ENCODE peak calls at places on chromosomes 7 and 10, in eight cellular contexts. Z, E, J, S, B, K, O and W are unnamed samples.

GRCh38 chr10:45181483-45181882 is 133.9 kb downstream of the OR13A1 start:
- DNase-seq in B (no peak), J (peak; percentile 23), S (no peak), K (no peak), O (no peak), E (no peak), Z (no peak), W (peak; percentile 83)

GRCh38 chr7:22607180-22607579 is 107.2 kb upstream of the STEAP1B start:
- DNase-seq in J (no peak), Z (no peak), B (no peak), K (no peak), O (no peak), S (no peak), E (no peak), W (no peak)

GRCh38 chr7:143372070-143372469 is 9.1 kb upstream of the ZYX start:
- DNase-seq in J (peak; percentile 95), E (no peak), Z (peak; percentile 92), O (no peak), B (no peak), K (no peak), S (peak; percentile 67), W (peak; percentile 81)

GRCh38 chr10:98446656-98447221 is at the start of gene HPS1:
- DNase-seq in S (peak; percentile 86), B (peak; percentile 67), Z (peak; percentile 73), E (no peak), J (peak; percentile 86), K (peak; percentile 82), O (peak; percentile 72), W (peak; percentile 78)

GRCh38 chr7:79749851-79750250 is 296.4 kb upstream of the MAGI2 start:
- DNase-seq in K (no peak), O (no peak), B (no peak), J (no peak), S (no peak), E (no peak), Z (no peak), W (no peak)

GRCh38 chr10:87538092-87538795 is 33.6 kb downstream of the MINPP1 start:
- DNase-seq in J (no peak), K (no peak), S (no peak), B (no peak), O (no peak), Z (no peak), E (no peak), W (no peak)

GRCh38 chr10:22803201-22803895 is 89.0 kb upstream of the PIP4K2A start:
- DNase-seq in K (no peak), J (no peak), B (no peak), Z (no peak), E (no peak), O (no peak), S (no peak), W (no peak)

GRCh38 chr10:110860576-110861241 is 11.0 kb upstream of the PDCD4 start:
- DNase-seq in K (no peak), O (no peak), Z (no peak), B (no peak), S (no peak), E (no peak), J (peak; percentile 61), W (no peak)

GRCh38 chr10:15815242-15815885 is 44.9 kb downstream of the MINDY3 start:
- DNase-seq in Z (no peak), K (no peak), O (no peak), S (no peak), E (no peak), J (no peak), B (no peak), W (no peak)

GRCh38 chr7:32256811-32257210 is 186.6 kb upstream of the PDE1C start:
- DNase-seq in S (no peak), K (no peak), O (no peak), B (no peak), J (no peak), E (no peak), Z (no peak), W (no peak)

GRCh38 chr10:68271104-68271882 is 39.4 kb upstream of the ATOH7 start:
- DNase-seq in E (no peak), Z (no peak), S (peak; percentile 57), J (no peak), B (no peak), K (no peak), O (no peak), W (no peak)

GRCh38 chr10:86077271-86077670 is 289.3 kb downstream of the GRID1 start:
- DNase-seq in K (no peak), Z (no peak), S (no peak), E (no peak), J (no peak), B (no peak), O (no peak), W (no peak)

GRCh38 chr10:3064423-3064822 is 2.9 kb upstream of the PFKP start:
- DNase-seq in E (no peak), Z (no peak), J (no peak), O (no peak), B (no peak), S (no peak), K (no peak), W (no peak)

GRCh38 chr7:16422100-16422430 is 727 bp upstream of the CRPPA start:
- DNase-seq in S (no peak), J (no peak), B (no peak), Z (no peak), K (no peak), E (no peak), O (no peak), W (no peak)

GRCh38 chr10:92268763-92269162 is 22.1 kb downstream of the CPEB3 start:
- DNase-seq in Z (peak; percentile 34), O (no peak), K (no peak), B (no peak), S (no peak), E (no peak), J (no peak), W (no peak)

GRCh38 chr10:124641282-124642075 is 102.7 kb downstream of the FAM53B start:
- DNase-seq in O (no peak), K (no peak), Z (peak; percentile 94), E (no peak), B (no peak), J (no peak), S (peak; percentile 84), W (no peak)

GRCh38 chr10:100730739-100731602 is 14.4 kb upstream of the PAX2 start:
- DNase-seq in Z (peak; percentile 78), O (no peak), J (peak; percentile 58), B (no peak), E (no peak), S (no peak), K (no peak), W (no peak)

GRCh38 chr7:102991540-102992214 is 78.9 kb downstream of the LRRC17 start:
- DNase-seq in B (peak; percentile 64), E (peak; percentile 88), J (peak; percentile 65), S (no peak), K (no peak), Z (no peak), O (no peak), W (peak; percentile 33)

GRCh38 chr7:40220421-40220911 is 85.7 kb downstream of the SUGCT start:
- DNase-seq in J (no peak), Z (no peak), K (no peak), S (no peak), O (no peak), E (no peak), B (no peak), W (no peak)

GRCh38 chr7:75992083-75992755 is 2.2 kb downstream of the TMEM120A start:
- DNase-seq in E (no peak), O (peak; percentile 28), Z (no peak), B (no peak), K (no peak), S (peak; percentile 34), J (no peak), W (peak; percentile 79)

GRCh38 chr7:143396625-143397556 is 11.8 kb downstream of the EPHA1 start:
- DNase-seq in O (no peak), S (no peak), K (no peak), B (no peak), Z (no peak), E (no peak), J (no peak), W (no peak)

GRCh38 chr7:151083824-151084160 is 499 bp upstream of the TMUB1 start:
- DNase-seq in K (no peak), B (no peak), J (no peak), S (no peak), E (no peak), Z (no peak), O (no peak), W (no peak)

GRCh38 chr10:112184379-112184778 is 814 bp upstream of the GPAM start:
- DNase-seq in B (no peak), K (no peak), O (no peak), Z (no peak), J (no peak), S (no peak), E (no peak), W (no peak)
- H3K4me3 ChIP-seq in B (no peak overlapping the region), K (no peak overlapping the region), O (peak overlapping the region; percentile 77), Z (no peak overlapping the region), J (no peak overlapping the region), S (peak overlapping the region; percentile 90), E (no peak overlapping the region), W (peak overlapping the region; percentile 89)

DNA sequence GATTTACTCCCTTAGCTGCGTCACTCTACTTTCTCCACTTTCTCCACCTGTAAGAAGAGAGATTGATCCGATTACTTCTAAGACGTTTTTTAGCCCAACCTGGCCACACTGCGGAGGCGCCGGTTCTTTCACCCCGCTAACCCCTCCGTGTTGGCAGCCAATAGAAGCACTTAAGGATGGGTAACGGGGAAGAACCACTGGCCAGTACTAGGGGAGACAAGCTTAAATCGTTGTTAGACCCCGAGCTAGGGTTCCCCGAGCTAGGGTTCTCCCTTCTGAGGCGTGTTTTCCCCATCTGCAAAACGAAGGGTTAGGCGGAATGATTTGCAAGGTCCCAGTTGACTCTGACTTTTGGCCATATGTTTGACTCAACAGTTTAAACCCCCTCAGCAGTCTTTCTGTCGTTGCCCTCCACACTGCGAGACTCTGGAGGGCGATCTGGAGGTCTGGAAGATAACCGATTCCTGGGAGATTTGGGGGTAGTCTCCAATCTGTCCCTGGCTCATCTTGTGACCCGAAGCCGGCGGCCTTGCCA is 644 bp downstream of the UMAD1 start:
- DNase-seq in E (no peak), Z (no peak), B (peak; percentile 10), K (no peak), S (no peak), O (no peak), J (peak; percentile 31), W (no peak)
- H3K27ac ChIP-seq in E (peak overlapping the region; percentile 78), Z (peak overlapping the region; percentile 81), B (peak overlapping the region; percentile 96), K (peak overlapping the region; percentile 82), S (peak overlapping the region; percentile 88), O (peak overlapping the region; percentile 93), J (peak overlapping the region; percentile 95), W (peak overlapping the region; percentile 86)

DNA sequence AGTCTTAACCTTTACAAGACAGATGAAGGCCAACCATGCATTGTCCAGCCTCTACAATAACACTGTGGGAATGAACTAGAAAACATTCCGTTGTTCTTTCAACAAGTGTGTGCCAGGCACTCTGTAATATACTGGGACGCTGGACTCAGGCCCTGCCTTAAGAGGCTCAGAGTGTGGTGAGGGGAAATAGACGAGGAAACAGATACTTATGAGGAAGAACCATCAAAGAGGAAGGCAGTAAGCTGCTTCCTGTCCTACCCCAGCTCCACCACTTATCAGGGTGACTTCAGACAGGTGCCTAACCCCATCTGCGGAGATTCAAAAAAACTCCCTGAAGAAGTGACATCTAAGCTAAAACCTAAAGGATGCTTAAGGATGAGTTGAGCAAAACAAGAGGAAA is 8.9 kb upstream of the TRIM8 start:
- DNase-seq in Z (peak; percentile 75), S (peak; percentile 20), B (no peak), K (no peak), J (no peak), O (no peak), E (no peak), W (no peak)
- H3K4me3 ChIP-seq in Z (no peak overlapping the region), S (no peak overlapping the region), B (no peak overlapping the region), K (no peak overlapping the region), J (no peak overlapping the region), O (no peak overlapping the region), E (no peak overlapping the region), W (no peak overlapping the region)

GRCh38 chr10:65346466-65346865 is 1579.4 kb upstream of the LRRTM3 start:
- DNase-seq in B (no peak), S (no peak), O (no peak), E (no peak), K (no peak), Z (no peak), J (no peak), W (no peak)
- H3K27ac ChIP-seq in B (no peak overlapping the region), S (no peak overlapping the region), O (no peak overlapping the region), E (no peak overlapping the region), K (no peak overlapping the region), Z (no peak overlapping the region), J (no peak overlapping the region), W (no peak overlapping the region)